ENCODE peak calls at places on chromosomes 5 and 9, in seven cellular contexts. I is T-helper 2 cell, N is GM12892, K is PC-9, C is LHCN-M2, Y is GM10248, S is hypothalamus. Q is an unnamed sample.

GRCh38 chr9:112115109-112115508 is 60.0 kb downstream of the SUSD1 start:
- DNase-seq in I (no peak), N (no peak), K (no peak), C (no peak), Y (no peak), S (no peak), Q (no peak)

GRCh38 chr9:134561427-134562145 is 80.0 kb upstream of the COL5A1 start:
- DNase-seq in I (no peak), N (no peak), K (no peak), C (no peak), Y (no peak), S (no peak), Q (no peak)

GRCh38 chr5:89695371-89695770 is 714.2 kb downstream of the CETN3 start:
- DNase-seq in I (no peak), N (no peak), K (no peak), C (no peak), Y (no peak), S (no peak), Q (no peak)

GRCh38 chr5:172448999-172449398 is 5.3 kb downstream of the SH3PXD2B start:
- DNase-seq in I (no peak), N (no peak), K (no peak), C (no peak), Y (no peak), S (no peak), Q (no peak)

GRCh38 chr5:143023447-143024096 is 253.4 kb downstream of the ARHGAP26 start:
- DNase-seq in I (no peak), N (no peak), K (no peak), C (peak; percentile 61), Y (peak; percentile 44), S (no peak), Q (no peak)

GRCh38 chr5:117455236-117456233 is 880.9 kb upstream of the SEMA6A start:
- DNase-seq in I (no peak), N (no peak), K (peak; percentile 27), C (no peak), Y (no peak), S (no peak), Q (no peak)

GRCh38 chr5:74575741-74576538 is 64.6 kb downstream of the ENC1 start:
- DNase-seq in I (no peak), N (no peak), K (peak; percentile 17), C (peak; percentile 91), Y (no peak), S (no peak), Q (no peak)

GRCh38 chr9:129880654-129881546 is 45.6 kb downstream of the USP20 start:
- DNase-seq in I (no peak), N (no peak), K (no peak), C (no peak), Y (no peak), S (no peak), Q (no peak)

GRCh38 chr9:95181226-95181818 is 136.2 kb downstream of the FANCC start:
- DNase-seq in I (no peak), N (no peak), K (no peak), C (no peak), Y (peak; percentile 41), S (no peak), Q (no peak)

GRCh38 chr5:55450050-55450765 is 84.6 kb downstream of the PLPP1 start:
- DNase-seq in I (no peak), N (no peak), K (no peak), C (peak; percentile 68), Y (no peak), S (no peak), Q (no peak)

GRCh38 chr5:158943057-158943456 is 156.7 kb downstream of the EBF1 start:
- DNase-seq in I (no peak), N (no peak), K (no peak), C (peak; percentile 94), Y (no peak), S (no peak), Q (no peak)

GRCh38 chr9:78557540-78557939 is 260.6 kb downstream of the PSAT1 start:
- DNase-seq in I (no peak), N (no peak), K (no peak), C (no peak), Y (no peak), S (no peak), Q (no peak)

GRCh38 chr5:68033961-68034581 is 181.5 kb upstream of the PIK3R1 start:
- DNase-seq in I (no peak), N (no peak), K (peak; percentile 8), C (no peak), Y (no peak), S (no peak), Q (no peak)

GRCh38 chr9:117706421-117707150 is 2.4 kb downstream of the TLR4 start:
- DNase-seq in I (no peak), N (no peak), K (no peak), C (no peak), Y (no peak), S (no peak), Q (no peak)

GRCh38 chr9:14345586-14346237 is 31.8 kb upstream of the NFIB start:
- DNase-seq in I (no peak), N (no peak), K (no peak), C (no peak), Y (no peak), S (no peak), Q (no peak)

GRCh38 chr5:133427121-133427777 is 185.1 kb downstream of the FSTL4 start:
- DNase-seq in I (no peak), N (no peak), K (no peak), C (no peak), Y (no peak), S (no peak), Q (no peak)

GRCh38 chr5:134526483-134527155 is 1.1 kb downstream of the JADE2 start:
- DNase-seq in I (peak; percentile 49), N (peak; percentile 68), K (peak; percentile 82), C (peak; percentile 62), Y (peak; percentile 80), S (peak; percentile 37), Q (peak; percentile 57)

GRCh38 chr9:37329576-37329975 is 92.9 kb upstream of the GRHPR start:
- DNase-seq in I (no peak), N (no peak), K (no peak), C (peak; percentile 41), Y (no peak), S (no peak), Q (no peak)

GRCh38 chr5:101838329-101838964 is 457.6 kb downstream of the SLCO4C1 start:
- DNase-seq in I (no peak), N (no peak), K (no peak), C (no peak), Y (no peak), S (no peak), Q (no peak)

GRCh38 chr5:145680744-145681143 is 154.4 kb downstream of the PRELID2 start:
- DNase-seq in I (no peak), N (no peak), K (no peak), C (no peak), Y (no peak), S (no peak), Q (no peak)

GRCh38 chr9:27539479-27540441 is 10.1 kb upstream of the MOB3B start:
- DNase-seq in I (no peak), N (no peak), K (peak; percentile 9), C (peak; percentile 20), Y (no peak), S (no peak), Q (no peak)

GRCh38 chr5:142569905-142570304 is 116.0 kb downstream of the FGF1 start:
- DNase-seq in I (no peak), N (no peak), K (no peak), C (no peak), Y (no peak), S (no peak), Q (no peak)

GRCh38 chr5:180047667-180048066 is 23.9 kb downstream of the RNF130 start:
- DNase-seq in I (no peak), N (no peak), K (no peak), C (no peak), Y (no peak), S (no peak), Q (no peak)

GRCh38 chr5:100409538-100409937 is 125.6 kb upstream of the FAM174A start:
- DNase-seq in I (no peak), N (no peak), K (no peak), C (peak; percentile 15), Y (no peak), S (no peak), Q (no peak)

GRCh38 chr9:21689851-21690250 is 112.6 kb upstream of the MTAP start:
- DNase-seq in I (no peak), N (no peak), K (no peak), C (no peak), Y (no peak), S (no peak), Q (no peak)

GRCh38 chr9:13841801-13842462 is 472.0 kb downstream of the NFIB start:
- DNase-seq in I (no peak), N (no peak), K (peak; percentile 22), C (no peak), Y (no peak), S (no peak), Q (no peak)

GRCh38 chr9:5500441-5501235 is 9.7 kb upstream of the PDCD1LG2 start:
- DNase-seq in I (no peak), N (no peak), K (no peak), C (peak; percentile 72), Y (no peak), S (no peak), Q (no peak)

GRCh38 chr5:77957931-77958476 is 181.9 kb upstream of the TBCA start:
- DNase-seq in I (no peak), N (no peak), K (no peak), C (no peak), Y (no peak), S (no peak), Q (no peak)

GRCh38 chr9:2962471-2963172 is 118.7 kb upstream of the PUM3 start:
- DNase-seq in I (no peak), N (no peak), K (no peak), C (no peak), Y (no peak), S (no peak), Q (no peak)

GRCh38 chr5:14357441-14357840 is 214.3 kb downstream of the TRIO start:
- DNase-seq in I (no peak), N (no peak), K (no peak), C (no peak), Y (no peak), S (no peak), Q (no peak)

GRCh38 chr9:15612962-15613361 is 60.1 kb downstream of the CCDC171 start:
- DNase-seq in I (no peak), N (no peak), K (no peak), C (no peak), Y (no peak), S (no peak), Q (no peak)

GRCh38 chr9:136665111-136665703 is 2.5 kb downstream of the EGFL7 start:
- DNase-seq in I (no peak), N (peak; percentile 65), K (peak; percentile 49), C (no peak), Y (no peak), S (no peak), Q (no peak)

GRCh38 chr9:75909776-75910175 is 19.3 kb downstream of the PCSK5 start:
- DNase-seq in I (no peak), N (no peak), K (no peak), C (peak; percentile 60), Y (no peak), S (no peak), Q (no peak)

GRCh38 chr5:76930083-76930482 is 22.8 kb upstream of the CRHBP start:
- DNase-seq in I (no peak), N (no peak), K (no peak), C (no peak), Y (no peak), S (no peak), Q (no peak)

GRCh38 chr5:10320793-10321192 is 13.1 kb upstream of the CMBL start:
- DNase-seq in I (no peak), N (no peak), K (no peak), C (no peak), Y (no peak), S (no peak), Q (no peak)

Q was measured in activated T-helper 9 cell treated with anti-CD3 and anti-CD28 coated beads, Interleukin-2, amount 50 U/mL, for 16 hours.